ENCODE peak calls at places on chromosomes 2 and 18, in five cellular contexts. One of them, this sample, is unnamed. For H3K4me1, the result is how much of the 10 kb centered on the place peaks cover.

GRCh38 chr18:48166971-48167370 is 236.5 kb upstream of the SMAD2 start:
- DNase-seq in iPS DF 6.9: no peak
- DNase-seq in adrenal gland: peak
- DNase-seq in cardiac muscle cell: no peak
- DNase-seq in trophoblast cell: no peak
- DNase-seq in this sample: no peak

GRCh38 chr2:4674007-4674406 is 970.6 kb downstream of the DCDC2C start:
- DNase-seq in iPS DF 6.9: no peak
- DNase-seq in adrenal gland: no peak
- DNase-seq in cardiac muscle cell: no peak
- DNase-seq in trophoblast cell: no peak
- DNase-seq in this sample: no peak

GRCh38 chr2:26172866-26173595 is at the start of gene GAREM2:
- DNase-seq in iPS DF 6.9: no peak
- DNase-seq in adrenal gland: no peak
- DNase-seq in cardiac muscle cell: no peak
- DNase-seq in trophoblast cell: no peak
- DNase-seq in this sample: no peak

GRCh38 chr2:120228503-120228902 is 5.3 kb upstream of the TMEM185B start:
- DNase-seq in iPS DF 6.9: no peak
- DNase-seq in adrenal gland: no peak
- DNase-seq in cardiac muscle cell: no peak
- DNase-seq in trophoblast cell: no peak
- DNase-seq in this sample: peak

GRCh38 chr2:170396799-170397459 is 219.0 kb downstream of the MYO3B start:
- DNase-seq in iPS DF 6.9: no peak
- DNase-seq in adrenal gland: no peak
- DNase-seq in cardiac muscle cell: peak
- DNase-seq in trophoblast cell: no peak
- DNase-seq in this sample: no peak

GRCh38 chr2:187093771-187094412 is 244.9 kb upstream of the ZSWIM2 start:
- DNase-seq in iPS DF 6.9: no peak
- DNase-seq in adrenal gland: no peak
- DNase-seq in cardiac muscle cell: no peak
- DNase-seq in trophoblast cell: no peak
- DNase-seq in this sample: no peak

GRCh38 chr18:8397034-8397433 is 212.2 kb upstream of the RAB12 start:
- DNase-seq in iPS DF 6.9: no peak
- DNase-seq in adrenal gland: no peak
- DNase-seq in cardiac muscle cell: no peak
- DNase-seq in trophoblast cell: no peak
- DNase-seq in this sample: no peak

GRCh38 chr2:228655341-228655740 is 473.9 kb upstream of the SPHKAP start:
- DNase-seq in iPS DF 6.9: no peak
- DNase-seq in adrenal gland: no peak
- DNase-seq in cardiac muscle cell: no peak
- DNase-seq in trophoblast cell: no peak
- DNase-seq in this sample: no peak

GRCh38 chr2:203775684-203776083 is 69.2 kb downstream of the CD28 start:
- DNase-seq in iPS DF 6.9: no peak
- DNase-seq in adrenal gland: no peak
- DNase-seq in cardiac muscle cell: no peak
- DNase-seq in trophoblast cell: no peak
- DNase-seq in this sample: no peak

GRCh38 chr2:240500561-240501423 is 57.0 kb downstream of the ANKMY1 start:
- DNase-seq in iPS DF 6.9: no peak
- DNase-seq in adrenal gland: peak
- DNase-seq in cardiac muscle cell: no peak
- DNase-seq in trophoblast cell: peak
- DNase-seq in this sample: no peak

GRCh38 chr2:101624706-101625332 is 72.7 kb upstream of the MAP4K4 start:
- DNase-seq in iPS DF 6.9: no peak
- DNase-seq in adrenal gland: no peak
- DNase-seq in cardiac muscle cell: no peak
- DNase-seq in trophoblast cell: no peak
- DNase-seq in this sample: no peak

GRCh38 chr2:32739679-32740078 is 111.8 kb downstream of the TTC27 start:
- DNase-seq in iPS DF 6.9: no peak
- DNase-seq in adrenal gland: no peak
- DNase-seq in cardiac muscle cell: peak
- DNase-seq in trophoblast cell: no peak
- DNase-seq in this sample: no peak

GRCh38 chr18:47175283-47175894 is 775 bp downstream of the IER3IP1 start:
- DNase-seq in iPS DF 6.9: no peak
- DNase-seq in adrenal gland: peak
- DNase-seq in cardiac muscle cell: no peak
- DNase-seq in trophoblast cell: no peak
- DNase-seq in this sample: no peak

GRCh38 chr2:222300725-222301295 is 2.0 kb upstream of the PAX3 start:
- DNase-seq in iPS DF 6.9: no peak
- DNase-seq in adrenal gland: no peak
- DNase-seq in cardiac muscle cell: no peak
- DNase-seq in trophoblast cell: no peak
- DNase-seq in this sample: no peak
- H3K4me1 ChIP-seq in iPS DF 6.9: under half
- H3K4me1 ChIP-seq in adrenal gland: under half
- H3K4me1 ChIP-seq in cardiac muscle cell: under half
- H3K4me1 ChIP-seq in trophoblast cell: under half
- H3K4me1 ChIP-seq in this sample: under half

GRCh38 chr2:10392548-10392947 is 55.6 kb downstream of the ODC1 start:
- DNase-seq in iPS DF 6.9: no peak
- DNase-seq in adrenal gland: no peak
- DNase-seq in cardiac muscle cell: no peak
- DNase-seq in trophoblast cell: no peak
- DNase-seq in this sample: no peak
- H3K4me3 ChIP-seq in iPS DF 6.9: no peak
- H3K4me3 ChIP-seq in adrenal gland: no peak
- H3K4me3 ChIP-seq in cardiac muscle cell: no peak
- H3K4me3 ChIP-seq in trophoblast cell: no peak
- H3K4me3 ChIP-seq in this sample: no peak

DNA sequence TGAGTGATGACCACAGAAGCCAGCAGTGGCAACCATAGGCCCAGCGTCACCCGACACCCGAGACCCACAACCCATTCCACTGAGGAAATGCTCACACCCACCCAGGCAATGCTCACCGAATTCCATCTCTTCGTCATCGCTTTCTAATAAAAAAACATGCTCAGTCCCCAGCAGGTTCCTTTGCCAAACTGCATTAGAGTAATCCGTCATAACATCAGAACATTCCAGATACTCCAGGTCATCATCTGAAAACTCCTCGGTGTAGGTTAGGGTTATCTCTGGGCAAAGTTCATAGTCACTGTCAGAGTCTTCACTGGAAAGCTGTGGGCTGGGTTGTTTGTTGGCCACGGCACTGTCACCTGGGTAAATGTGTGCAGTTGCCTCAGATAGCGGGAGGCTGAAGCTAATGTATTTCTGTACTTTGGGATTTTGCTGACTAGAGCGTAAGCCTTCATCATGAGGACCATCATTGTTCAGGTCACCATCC is 49.3 kb downstream of the ALPK2 start:
- DNase-seq in iPS DF 6.9: no peak
- DNase-seq in adrenal gland: no peak
- DNase-seq in cardiac muscle cell: peak
- DNase-seq in trophoblast cell: peak
- DNase-seq in this sample: no peak
- H3K27ac ChIP-seq in iPS DF 6.9: no peak
- H3K27ac ChIP-seq in adrenal gland: no peak
- H3K27ac ChIP-seq in cardiac muscle cell: peak
- H3K27ac ChIP-seq in trophoblast cell: peak
- H3K27ac ChIP-seq in this sample: no peak

DNA sequence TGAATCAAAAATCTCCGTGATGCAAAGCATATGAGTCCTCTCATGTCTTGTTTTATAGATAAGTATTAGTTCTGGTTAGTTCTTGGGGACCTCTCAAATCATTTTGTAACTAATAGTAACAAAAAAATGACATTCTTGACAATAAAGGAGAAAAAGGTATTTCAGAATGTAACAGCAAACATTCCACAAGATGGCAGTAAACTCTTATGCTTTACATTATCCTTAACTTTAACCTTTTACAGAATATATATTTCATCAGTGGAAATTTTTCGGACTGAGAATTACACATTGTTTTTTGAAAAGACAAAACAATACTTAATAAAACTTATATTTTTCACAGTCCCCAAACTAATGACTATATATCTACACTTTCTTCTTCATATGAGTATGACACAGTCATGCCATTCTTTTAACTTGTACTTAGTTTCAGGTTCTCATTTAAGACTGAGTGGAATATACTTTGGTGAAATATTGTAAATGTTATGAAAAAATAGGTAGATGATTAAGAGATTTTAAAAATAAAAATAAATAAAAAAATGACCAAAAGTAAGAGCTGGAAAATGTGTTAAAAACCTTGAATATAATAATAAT is 142.9 kb upstream of the NXPH2 start:
- DNase-seq in iPS DF 6.9: no peak
- DNase-seq in adrenal gland: no peak
- DNase-seq in cardiac muscle cell: peak
- DNase-seq in trophoblast cell: no peak
- DNase-seq in this sample: no peak
- H3K4me1 ChIP-seq in iPS DF 6.9: under half
- H3K4me1 ChIP-seq in adrenal gland: under half
- H3K4me1 ChIP-seq in cardiac muscle cell: under half
- H3K4me1 ChIP-seq in trophoblast cell: under half
- H3K4me1 ChIP-seq in this sample: under half

GRCh38 chr2:160426604-160427003 is 67.0 kb downstream of the RBMS1 start:
- DNase-seq in iPS DF 6.9: no peak
- DNase-seq in adrenal gland: no peak
- DNase-seq in cardiac muscle cell: no peak
- DNase-seq in trophoblast cell: no peak
- DNase-seq in this sample: no peak

GRCh38 chr2:160429248-160430000 is 64.2 kb downstream of the RBMS1 start:
- DNase-seq in iPS DF 6.9: no peak
- DNase-seq in adrenal gland: no peak
- DNase-seq in cardiac muscle cell: peak
- DNase-seq in trophoblast cell: no peak
- DNase-seq in this sample: no peak

GRCh38 chr2:160427629-160428424 is 65.8 kb downstream of the RBMS1 start:
- DNase-seq in iPS DF 6.9: no peak
- DNase-seq in adrenal gland: peak
- DNase-seq in cardiac muscle cell: peak
- DNase-seq in trophoblast cell: no peak
- DNase-seq in this sample: no peak

GRCh38 chr2:160430001-160430344 is 63.6 kb downstream of the RBMS1 start:
- DNase-seq in iPS DF 6.9: no peak
- DNase-seq in adrenal gland: no peak
- DNase-seq in cardiac muscle cell: no peak
- DNase-seq in trophoblast cell: no peak
- DNase-seq in this sample: no peak

DNA sequence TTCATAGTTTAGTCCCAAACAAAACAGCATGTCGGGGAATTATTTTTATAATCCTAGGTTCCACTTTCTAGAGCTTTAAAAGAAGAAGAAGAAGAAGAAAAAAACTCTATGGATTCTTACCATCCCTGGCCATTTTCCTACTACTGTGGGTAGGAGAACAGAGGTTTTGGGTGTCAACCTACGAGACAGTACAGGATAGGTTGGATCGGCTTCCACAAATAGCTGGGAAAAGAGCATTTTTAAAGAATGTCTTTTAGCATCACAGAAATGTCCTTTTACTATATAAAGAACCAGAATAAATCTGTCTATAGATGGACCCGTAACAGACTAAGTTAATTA is 65.2 kb downstream of the RBMS1 start:
- DNase-seq in iPS DF 6.9: no peak
- DNase-seq in adrenal gland: no peak
- DNase-seq in cardiac muscle cell: no peak
- DNase-seq in trophoblast cell: no peak
- DNase-seq in this sample: no peak
- H3K4me3 ChIP-seq in iPS DF 6.9: no peak
- H3K4me3 ChIP-seq in adrenal gland: no peak
- H3K4me3 ChIP-seq in cardiac muscle cell: no peak
- H3K4me3 ChIP-seq in trophoblast cell: no peak
- H3K4me3 ChIP-seq in this sample: peak

DNA sequence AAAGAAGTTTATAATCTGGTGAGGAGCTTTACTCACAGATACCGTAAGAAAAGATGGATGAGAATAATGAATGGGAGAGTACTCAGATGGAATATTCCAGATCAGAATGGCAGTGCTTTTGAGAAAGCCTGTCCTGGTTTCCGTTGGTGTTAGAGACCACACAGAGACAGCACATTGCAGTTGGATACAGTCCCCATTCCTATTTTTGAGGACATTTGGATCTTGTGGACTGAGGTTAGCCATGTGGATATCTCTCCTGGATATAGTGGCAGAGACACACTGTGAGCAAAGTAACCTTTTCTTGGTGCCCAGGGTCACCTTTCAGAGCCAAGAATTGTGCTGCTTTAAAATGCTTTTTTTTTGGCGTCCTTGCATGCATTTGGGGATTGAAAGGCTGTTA is 63.7 kb downstream of the TANC1 start:
- DNase-seq in iPS DF 6.9: no peak
- DNase-seq in adrenal gland: no peak
- DNase-seq in cardiac muscle cell: no peak
- DNase-seq in trophoblast cell: no peak
- DNase-seq in this sample: no peak
- H3K27ac ChIP-seq in iPS DF 6.9: no peak
- H3K27ac ChIP-seq in adrenal gland: peak
- H3K27ac ChIP-seq in cardiac muscle cell: peak
- H3K27ac ChIP-seq in trophoblast cell: no peak
- H3K27ac ChIP-seq in this sample: peak

GRCh38 chr18:3723554-3723953 is 273.6 kb downstream of the TGIF1 start:
- DNase-seq in iPS DF 6.9: no peak
- DNase-seq in adrenal gland: peak
- DNase-seq in cardiac muscle cell: no peak
- DNase-seq in trophoblast cell: no peak
- DNase-seq in this sample: no peak
- H3K4me1 ChIP-seq in iPS DF 6.9: under half
- H3K4me1 ChIP-seq in adrenal gland: under half
- H3K4me1 ChIP-seq in cardiac muscle cell: under half
- H3K4me1 ChIP-seq in trophoblast cell: under half
- H3K4me1 ChIP-seq in this sample: under half

GRCh38 chr18:3268306-3268705 is 6.4 kb downstream of the MYL12B start:
- DNase-seq in iPS DF 6.9: no peak
- DNase-seq in adrenal gland: no peak
- DNase-seq in cardiac muscle cell: no peak
- DNase-seq in trophoblast cell: no peak
- DNase-seq in this sample: no peak

GRCh38 chr18:3262234-3263171 is 570 bp downstream of the MYL12B start:
- DNase-seq in iPS DF 6.9: no peak
- DNase-seq in adrenal gland: peak
- DNase-seq in cardiac muscle cell: peak
- DNase-seq in trophoblast cell: peak
- DNase-seq in this sample: no peak

GRCh38 chr18:3264362-3264761 is 2.4 kb downstream of the MYL12B start:
- DNase-seq in iPS DF 6.9: no peak
- DNase-seq in adrenal gland: peak
- DNase-seq in cardiac muscle cell: no peak
- DNase-seq in trophoblast cell: no peak
- DNase-seq in this sample: no peak

GRCh38 chr18:3266062-3266608 is 4.2 kb downstream of the MYL12B start:
- DNase-seq in iPS DF 6.9: no peak
- DNase-seq in adrenal gland: peak
- DNase-seq in cardiac muscle cell: no peak
- DNase-seq in trophoblast cell: no peak
- DNase-seq in this sample: no peak

GRCh38 chr18:3265564-3266033 is 3.7 kb downstream of the MYL12B start:
- DNase-seq in iPS DF 6.9: no peak
- DNase-seq in adrenal gland: no peak
- DNase-seq in cardiac muscle cell: peak
- DNase-seq in trophoblast cell: no peak
- DNase-seq in this sample: no peak
- H3K4me3 ChIP-seq in iPS DF 6.9: no peak
- H3K4me3 ChIP-seq in adrenal gland: no peak
- H3K4me3 ChIP-seq in cardiac muscle cell: no peak
- H3K4me3 ChIP-seq in trophoblast cell: no peak
- H3K4me3 ChIP-seq in this sample: no peak

GRCh38 chr2:217822296-217823252 is 180.2 kb downstream of the TNS1 start:
- DNase-seq in iPS DF 6.9: no peak
- DNase-seq in adrenal gland: peak
- DNase-seq in cardiac muscle cell: no peak
- DNase-seq in trophoblast cell: no peak
- DNase-seq in this sample: peak
- H3K27ac ChIP-seq in iPS DF 6.9: no peak
- H3K27ac ChIP-seq in adrenal gland: peak
- H3K27ac ChIP-seq in cardiac muscle cell: no peak
- H3K27ac ChIP-seq in trophoblast cell: no peak
- H3K27ac ChIP-seq in this sample: peak

This sample was measured in aorta.